ENCODE peak calls at places on chromosomes 6 and 20, in five cellular contexts. M is aorta, I is prostate gland, L is hepatic stellate cell, D is GM23248. S is an unnamed sample.

GRCh38 chr6:127967708-127968107 is 66.8 kb upstream of the THEMIS start:
- DNase-seq in I (no peak), D (no peak), L (no peak), M (no peak), S (peak; percentile 85)

GRCh38 chr6:147201885-147202515 is 2.2 kb upstream of the STXBP5 start:
- DNase-seq in D (peak; percentile 22), M (no peak), L (no peak), I (no peak), S (no peak)

GRCh38 chr6:90120327-90120726 is 176.3 kb downstream of the BACH2 start:
- DNase-seq in L (no peak), M (no peak), I (no peak), D (no peak), S (no peak)

GRCh38 chr6:33198159-33198852 is 2.2 kb downstream of the RXRB start:
- DNase-seq in M (peak; percentile 20), D (no peak), L (no peak), I (no peak), S (no peak)

GRCh38 chr6:155528982-155529453 is 73.4 kb upstream of the NOX3 start:
- DNase-seq in M (no peak), L (peak; percentile 55), I (no peak), D (peak; percentile 93), S (peak; percentile 1)

GRCh38 chr6:30686908-30687658 is 638 bp upstream of the PPP1R18 start:
- DNase-seq in D (peak; percentile 99), I (peak; percentile 76), L (peak; percentile 95), M (peak; percentile 98), S (peak; percentile 50)

GRCh38 chr6:42158011-42158410 is 15.2 kb upstream of the GUCA1A start:
- DNase-seq in I (no peak), D (peak; percentile 90), M (no peak), L (no peak), S (no peak)

GRCh38 chr6:125784365-125784764 is 6.4 kb upstream of the NCOA7 start:
- DNase-seq in D (peak; percentile 10), M (no peak), L (no peak), I (no peak), S (no peak)

GRCh38 chr6:4372866-4373265 is 237.5 kb upstream of the ECI2 start:
- DNase-seq in I (no peak), D (no peak), M (no peak), L (no peak), S (no peak)

GRCh38 chr6:134480593-134480992 is 162.7 kb upstream of the SGK1 start:
- DNase-seq in M (no peak), D (peak; percentile 66), I (peak; percentile 56), L (no peak), S (no peak)

GRCh38 chr20:44355503-44356352 is at the start of gene HNF4A:
- DNase-seq in M (no peak), D (no peak), I (no peak), L (no peak), S (no peak)

GRCh38 chr20:25453035-25453810 is 45.8 kb downstream of the GINS1 start:
- DNase-seq in I (no peak), D (peak; percentile 3), L (no peak), M (no peak), S (no peak)

GRCh38 chr20:50043573-50044352 is 61.0 kb downstream of the SNAI1 start:
- DNase-seq in L (no peak), M (no peak), D (no peak), I (no peak), S (no peak)

GRCh38 chr6:76247527-76247926 is 175.1 kb upstream of the IMPG1 start:
- DNase-seq in D (no peak), I (no peak), M (no peak), L (no peak), S (no peak)

GRCh38 chr6:2194643-2195042 is 50.8 kb downstream of the GMDS start:
- DNase-seq in I (no peak), L (no peak), M (no peak), D (no peak), S (peak; percentile 47)

S was measured in pons.